ENCODE peak calls at places on chromosome 19, in ten cellular contexts. X is LNCaP clone FGC, I is pancreas, P is GM13977, V is DND-41, M is lower leg skin, N is endothelial cell, K is suprapubic skin, R is colonic mucosa, L is adrenal gland. W is an unnamed sample.

GRCh38 chr19:34226036-34226435 is 28.3 kb upstream of the GARRE1 start:
- DNase-seq in X (no peak), I (no peak), P (peak), V (no peak), M (no peak), N (no peak), K (no peak), R (no peak), L (no peak), W (no peak)

GRCh38 chr19:23415034-23415433 is 19.8 kb upstream of the ZNF91 start:
- DNase-seq in X (no peak), I (no peak), P (peak), V (no peak), M (no peak), N (no peak), K (no peak), R (peak), L (no peak), W (no peak)

GRCh38 chr19:13699786-13700185 is 64.5 kb upstream of the MRI1 start:
- DNase-seq in X (no peak), I (no peak), P (no peak), V (no peak), M (no peak), N (no peak), K (no peak), R (no peak), L (no peak), W (no peak)

GRCh38 chr19:16951529-16951928 is 62.7 kb downstream of the F2RL3 start:
- DNase-seq in X (no peak), I (no peak), P (no peak), V (no peak), M (no peak), N (no peak), K (no peak), R (no peak), L (no peak), W (no peak)

GRCh38 chr19:39129116-39129515 is 3.5 kb downstream of the PAK4 start:
- DNase-seq in X (no peak), I (no peak), P (no peak), V (no peak), M (no peak), N (no peak), K (no peak), R (no peak), L (no peak), W (no peak)

GRCh38 chr19:7602935-7603497 is 7.4 kb downstream of the CAMSAP3 start:
- DNase-seq in X (no peak), I (no peak), P (no peak), V (no peak), M (no peak), N (no peak), K (no peak), R (no peak), L (no peak), W (no peak)

GRCh38 chr19:47158879-47159509 is 28.4 kb downstream of the SAE1 start:
- DNase-seq in X (no peak), I (no peak), P (no peak), V (peak), M (no peak), N (no peak), K (no peak), R (no peak), L (no peak), W (no peak)

GRCh38 chr19:33055718-33056117 is 9.0 kb downstream of the RHPN2 start:
- DNase-seq in X (no peak), I (no peak), P (no peak), V (no peak), M (no peak), N (no peak), K (no peak), R (no peak), L (no peak), W (no peak)

GRCh38 chr19:32881766-32882165 is 12.2 kb upstream of the SLC7A9 start:
- DNase-seq in X (no peak), I (no peak), P (peak), V (no peak), M (no peak), N (no peak), K (no peak), R (no peak), L (no peak), W (no peak)

DNA sequence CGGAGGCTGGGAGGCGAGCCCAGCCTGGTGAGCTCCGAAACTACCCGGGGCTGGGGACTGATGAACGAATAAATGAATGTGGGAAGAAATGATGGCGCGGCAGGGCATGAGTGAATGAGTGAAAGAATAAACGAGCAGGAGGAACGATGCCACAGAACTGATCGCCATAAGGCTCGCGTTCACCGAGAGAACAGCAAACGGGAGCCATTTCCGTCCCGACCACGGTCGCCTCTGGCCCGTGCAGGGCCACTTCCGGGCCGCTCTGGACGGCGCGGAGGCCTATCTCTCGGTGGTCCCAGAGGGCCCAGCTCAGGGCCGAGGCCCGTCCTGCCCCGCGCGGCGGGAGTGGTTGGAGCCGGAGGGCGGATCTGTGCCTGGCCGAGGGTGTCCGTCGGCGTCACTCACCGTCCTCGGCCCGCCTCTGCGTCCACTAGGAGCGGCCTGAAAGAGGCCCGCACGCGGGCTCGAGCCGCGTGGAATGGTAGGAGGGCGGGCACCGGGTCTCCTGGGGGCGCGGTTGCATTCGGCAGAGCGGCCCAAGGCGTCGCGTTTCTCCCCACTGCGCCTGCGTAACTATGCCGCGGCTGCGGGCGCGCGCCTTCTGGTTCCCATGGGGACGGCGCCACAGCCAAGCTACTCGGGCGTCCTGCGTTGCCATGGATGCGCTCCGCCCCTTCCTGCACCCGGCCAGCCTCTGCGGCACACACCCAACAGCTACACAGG is at the start of gene ZNF497:
- DNase-seq in X (peak), I (peak), P (peak), V (peak), M (peak), N (peak), K (peak), R (peak), L (peak), W (peak)
- TF ChIP-seq CTCF in X (no peak), I (no peak), P (no peak), V (peak), M (no peak), N (no peak), K (no peak), R (no peak), L (peak), W (no peak)

GRCh38 chr19:18913466-18913865 is 5.7 kb downstream of the COPE start:
- DNase-seq in X (no peak), I (peak), P (no peak), V (no peak), M (no peak), N (no peak), K (no peak), R (no peak), L (no peak), W (no peak)

GRCh38 chr19:18912933-18913332 is 6.3 kb downstream of the COPE start:
- DNase-seq in X (no peak), I (peak), P (no peak), V (no peak), M (no peak), N (no peak), K (no peak), R (no peak), L (no peak), W (no peak)

GRCh38 chr19:18919086-18919894 is at the start of the genes COPE and DDX49:
- DNase-seq in X (peak), I (peak), P (peak), V (peak), M (peak), N (peak), K (peak), R (peak), L (peak), W (peak)

GRCh38 chr19:18919895-18920204 is 335 bp downstream of the DDX49 start:
- DNase-seq in X (no peak), I (no peak), P (no peak), V (no peak), M (no peak), N (no peak), K (no peak), R (no peak), L (no peak), W (no peak)

DNA sequence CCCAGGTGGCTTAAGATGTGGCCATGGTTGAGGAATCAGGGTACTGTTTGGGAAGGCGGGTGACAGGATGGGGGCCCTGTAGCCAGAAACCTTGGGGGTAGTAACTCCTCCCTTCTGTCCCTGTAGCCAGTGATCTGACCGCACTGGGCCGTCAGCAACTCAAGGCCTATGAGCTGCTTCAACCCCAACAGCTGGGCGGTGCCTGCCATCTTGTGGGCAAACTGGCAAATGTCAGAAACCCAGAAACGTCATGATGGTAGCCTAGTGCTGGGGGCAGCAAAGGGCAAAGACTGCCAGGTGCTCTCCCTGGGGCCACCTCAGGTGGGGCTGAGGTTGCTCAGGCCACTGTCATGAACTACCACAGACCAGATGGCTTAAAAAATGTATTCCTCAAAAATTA is 3.5 kb downstream of the COPE start:
- DNase-seq in X (no peak), I (peak), P (no peak), V (peak), M (no peak), N (peak), K (no peak), R (peak), L (peak), W (no peak)
- TF ChIP-seq CTCF in X (peak), I (no peak), P (peak), V (peak), M (no peak), N (peak), K (no peak), R (no peak), L (peak), W (no peak)

GRCh38 chr19:3526507-3527244 is 12.3 kb upstream of the TEKTIP1 start:
- DNase-seq in X (no peak), I (peak), P (no peak), V (no peak), M (no peak), N (no peak), K (peak), R (no peak), L (no peak), W (no peak)
- TF ChIP-seq CTCF in X (peak), I (no peak), P (peak), V (peak), M (no peak), N (peak), K (no peak), R (no peak), L (no peak), W (no peak)

GRCh38 chr19:45528744-45529453 is 21.6 kb downstream of the VASP start:
- DNase-seq in X (no peak), I (peak), P (no peak), V (no peak), M (no peak), N (peak), K (no peak), R (peak), L (peak), W (peak)
- TF ChIP-seq CTCF in X (no peak), I (no peak), P (no peak), V (no peak), M (no peak), N (no peak), K (no peak), R (no peak), L (no peak), W (no peak)

DNA sequence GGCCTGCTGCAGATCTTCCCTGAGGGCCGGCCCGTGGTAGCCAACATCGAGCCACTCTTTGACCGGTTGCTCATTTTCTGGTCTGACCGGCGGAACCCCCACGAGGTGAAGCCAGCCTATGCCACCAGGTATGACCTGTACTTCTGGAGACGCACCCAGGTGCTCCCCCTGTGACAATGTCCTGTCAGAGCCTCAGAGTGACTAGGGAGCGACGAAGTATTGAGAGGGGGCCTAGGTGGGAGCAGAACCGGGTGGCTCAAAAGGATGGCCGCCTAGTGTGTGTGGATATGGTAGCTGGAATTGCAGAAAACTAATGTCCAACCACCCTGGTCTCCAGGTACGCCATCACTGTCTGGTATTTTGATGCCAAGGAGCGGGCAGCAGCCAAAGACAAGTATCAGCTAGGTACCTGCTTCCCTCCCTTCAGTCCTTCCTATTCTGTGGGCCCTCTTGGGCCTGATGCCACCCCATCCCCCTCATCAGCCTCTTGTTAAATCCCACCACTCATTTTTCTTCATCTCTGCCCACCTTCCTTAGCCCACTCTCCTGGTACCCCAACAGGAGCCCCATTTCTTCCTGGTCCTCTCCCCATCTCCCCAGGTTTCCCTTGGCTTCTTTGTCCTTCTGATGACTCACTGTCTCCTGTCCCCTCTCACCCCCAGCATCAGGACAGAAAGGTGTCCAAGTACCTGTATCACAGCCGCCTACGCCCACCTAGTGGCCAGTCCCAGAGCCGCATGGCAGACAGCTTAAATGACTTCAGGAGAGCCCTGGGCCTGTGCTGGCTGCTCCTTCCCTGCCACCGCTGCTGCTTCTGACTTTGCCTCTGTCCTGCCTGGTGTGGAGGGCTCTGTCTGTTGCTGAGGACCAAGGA is 8.4 kb downstream of the EGLN2 start:
- DNase-seq in X (no peak), I (no peak), P (no peak), V (no peak), M (no peak), N (peak), K (no peak), R (peak), L (no peak), W (no peak)
- TF ChIP-seq CTCF in X (peak), I (no peak), P (peak), V (peak), M (no peak), N (peak), K (no peak), R (peak), L (peak), W (no peak)

GRCh38 chr19:53810891-53811290 is 13.2 kb downstream of the NLRP12 start:
- DNase-seq in X (no peak), I (no peak), P (no peak), V (no peak), M (no peak), N (no peak), K (no peak), R (no peak), L (no peak), W (no peak)

GRCh38 chr19:53813996-53814395 is 10.1 kb downstream of the NLRP12 start:
- DNase-seq in X (no peak), I (no peak), P (no peak), V (no peak), M (no peak), N (no peak), K (no peak), R (no peak), L (no peak), W (no peak)

GRCh38 chr19:53809518-53810186 is 14.5 kb downstream of the NLRP12 start:
- DNase-seq in X (no peak), I (no peak), P (no peak), V (peak), M (no peak), N (peak), K (no peak), R (no peak), L (no peak), W (no peak)

GRCh38 chr19:53810187-53810546 is 13.9 kb downstream of the NLRP12 start:
- DNase-seq in X (no peak), I (no peak), P (no peak), V (no peak), M (no peak), N (no peak), K (no peak), R (no peak), L (no peak), W (no peak)

DNA sequence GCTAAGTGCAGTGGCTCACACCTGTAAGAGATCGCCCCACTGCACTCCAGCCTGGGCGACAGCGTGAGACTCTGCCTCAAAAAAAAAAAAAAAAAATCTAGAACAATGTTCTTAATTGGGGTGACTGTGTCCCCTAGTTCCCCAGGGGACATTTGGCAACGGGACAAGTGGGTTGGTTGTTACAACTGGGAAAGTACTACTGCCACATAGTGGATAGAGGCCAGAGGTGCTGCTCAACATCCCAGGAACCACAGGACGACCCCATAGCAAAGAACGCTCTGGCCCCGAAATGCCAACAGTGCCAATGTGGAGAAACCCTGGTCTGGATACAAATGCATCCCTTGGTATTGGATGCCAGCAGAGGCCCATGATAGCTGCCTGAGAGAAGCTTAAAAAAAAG is 11.8 kb downstream of the NLRP12 start:
- DNase-seq in X (no peak), I (no peak), P (no peak), V (no peak), M (no peak), N (no peak), K (no peak), R (no peak), L (no peak), W (no peak)
- TF ChIP-seq CTCF in X (no peak), I (no peak), P (no peak), V (peak), M (no peak), N (no peak), K (no peak), R (no peak), L (no peak), W (no peak)

DNA sequence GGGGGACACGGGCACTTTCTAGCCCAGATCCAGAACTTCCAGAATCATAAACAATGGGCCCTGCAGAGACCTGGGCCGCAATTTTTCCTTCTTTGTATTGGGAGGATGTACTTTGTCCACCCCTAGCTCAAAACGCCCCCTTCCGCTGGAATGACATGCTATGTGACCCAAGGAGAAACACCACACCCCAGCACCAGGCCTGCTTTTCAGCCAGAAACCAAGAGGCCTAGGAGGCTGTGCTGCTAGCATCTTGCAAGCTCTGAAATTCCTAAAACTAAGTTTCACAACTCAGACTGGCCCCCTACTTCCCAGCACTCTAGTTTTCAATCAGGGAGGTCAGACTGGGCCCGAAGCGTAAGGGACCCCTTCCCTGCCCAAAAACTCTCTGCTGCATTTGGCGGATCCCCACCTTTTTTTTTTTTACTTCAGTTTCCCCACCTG is 538 bp downstream of the LSM4 start:
- DNase-seq in X (no peak), I (no peak), P (peak), V (peak), M (no peak), N (peak), K (no peak), R (peak), L (no peak), W (no peak)
- TF ChIP-seq CTCF in X (peak), I (no peak), P (peak), V (peak), M (no peak), N (no peak), K (no peak), R (no peak), L (no peak), W (no peak)